ENCODE peak calls at places on chromosomes 2 and 18, in six cellular contexts. A is NCI-H748 treated with DMSO at 0.1 percent for 48 hours; Y is activated T-helper 9 cell treated with anti-CD3 and anti-CD28 coated beads, Interleukin-2, amount 50 U/mL, for 16 hours; K is prostate gland; J is HTR-8/SVneo; U is DMS 273 treated with DMSO at 0.1 percent for 48 hours. C is an unnamed sample.

GRCh38 chr2:175824243-175824642 is 177.8 kb downstream of the LNPK start:
- DNase-seq in U (no peak), J (no peak), A (no peak), Y (no peak), K (no peak), C (no peak)

GRCh38 chr2:9897796-9898195 is 53.7 kb upstream of the GRHL1 start:
- DNase-seq in K (no peak), U (no peak), A (no peak), Y (no peak), J (no peak), C (no peak)

GRCh38 chr2:238326801-238327365 is 6.6 kb downstream of the TRAF3IP1 start:
- DNase-seq in J (no peak), U (no peak), Y (no peak), K (no peak), A (no peak), C (no peak)

GRCh38 chr2:32760628-32761027 is 132.8 kb downstream of the TTC27 start:
- DNase-seq in K (no peak), U (no peak), Y (no peak), A (no peak), J (no peak), C (no peak)

GRCh38 chr2:182767578-182767977 is 51.5 kb downstream of the DNAJC10 start:
- DNase-seq in K (no peak), U (no peak), Y (no peak), A (no peak), J (peak), C (no peak)

GRCh38 chr2:172153161-172153560 is 50.5 kb upstream of the DLX2 start:
- DNase-seq in J (no peak), A (no peak), U (no peak), K (no peak), Y (no peak), C (no peak)

GRCh38 chr2:46487667-46488333 is 8.4 kb downstream of the TMEM247 start:
- DNase-seq in U (no peak), A (no peak), Y (no peak), K (no peak), J (peak), C (peak)

GRCh38 chr2:39838589-39838988 is 59.5 kb upstream of the THUMPD2 start:
- DNase-seq in J (no peak), Y (no peak), K (no peak), U (no peak), A (no peak), C (no peak)

GRCh38 chr18:34718610-34719009 is 8.5 kb downstream of the DTNA start:
- DNase-seq in J (no peak), U (no peak), Y (no peak), K (no peak), A (no peak), C (no peak)

GRCh38 chr18:47935321-47935720 is 4.9 kb upstream of the SMAD2 start:
- DNase-seq in K (no peak), Y (no peak), J (no peak), A (no peak), U (no peak), C (no peak)

GRCh38 chr18:43786893-43787292 is 509.6 kb upstream of the SYT4 start:
- DNase-seq in J (no peak), Y (no peak), K (no peak), U (no peak), A (no peak), C (no peak)

C was measured in tibial nerve.